ENCODE peak calls at places on chromosomes 4 and X, in nine cellular contexts. F, U, T, E, R, S, A, D and P are unnamed samples.

GRCh38 chr4:121943941-121944340 is 7.9 kb downstream of the TRPC3 start:
- DNase-seq in F (no peak), U (peak; percentile 73), T (no peak), E (no peak), R (no peak), S (peak; percentile 62), A (no peak), D (peak; percentile 83), P (peak; percentile 91)

GRCh38 chr4:40453912-40454311 is 118.8 kb downstream of the CHRNA9 start:
- DNase-seq in F (no peak), U (no peak), T (no peak), E (no peak), R (no peak), S (no peak), A (no peak), D (no peak), P (no peak)

GRCh38 chr4:20612313-20612712 is 87.9 kb upstream of the PACRGL start:
- DNase-seq in F (no peak), U (no peak), T (no peak), E (no peak), R (no peak), S (no peak), A (no peak), D (no peak), P (no peak)

GRCh38 chr4:7973545-7973981 is 33.9 kb upstream of the AFAP1 start:
- DNase-seq in F (no peak), U (no peak), T (no peak), E (no peak), R (no peak), S (no peak), A (no peak), D (no peak), P (no peak)

GRCh38 chr4:161936625-161937133 is 227.1 kb downstream of the FSTL5 start:
- DNase-seq in F (no peak), U (no peak), T (peak; percentile 17), E (no peak), R (no peak), S (no peak), A (no peak), D (no peak), P (peak; percentile 44)

GRCh38 chrX:132071260-132071659 is 48.2 kb downstream of the STK26 start:
- DNase-seq in F (no peak), U (no peak), T (no peak), E (peak; percentile 43), R (no peak), S (peak; percentile 5), A (no peak), D (no peak), P (no peak)

GRCh38 chr4:119040711-119041185 is 94.9 kb upstream of the MYOZ2 start:
- DNase-seq in F (no peak), U (no peak), T (no peak), E (no peak), R (no peak), S (peak; percentile 28), A (no peak), D (peak; percentile 32), P (peak; percentile 78)

GRCh38 chr4:107834241-107834856 is 9.6 kb downstream of the SGMS2 start:
- DNase-seq in F (no peak), U (no peak), T (no peak), E (no peak), R (no peak), S (no peak), A (no peak), D (no peak), P (no peak)

GRCh38 chr4:75781328-75781727 is 57.0 kb downstream of the USO1 start:
- DNase-seq in F (no peak), U (no peak), T (no peak), E (no peak), R (no peak), S (no peak), A (no peak), D (no peak), P (no peak)

GRCh38 chrX:24298191-24298590 is 15.7 kb downstream of the SUPT20HL2 start:
- DNase-seq in F (no peak), U (peak; percentile 13), T (no peak), E (no peak), R (no peak), S (peak; percentile 22), A (no peak), D (no peak), P (peak; percentile 52)

GRCh38 chrX:107675823-107676555 is 47.7 kb downstream of the PRPS1 start:
- DNase-seq in F (no peak), U (no peak), T (no peak), E (peak; percentile 76), R (no peak), S (no peak), A (no peak), D (no peak), P (peak; percentile 61)

GRCh38 chrX:2261838-2262678 is 238.7 kb downstream of the DHRSX start:
- DNase-seq in F (no peak), U (no peak), T (no peak), E (no peak), R (no peak), S (no peak), A (no peak), D (no peak), P (peak; percentile 54)